ENCODE peak calls at places on chromosomes 16 and 17, in seven cellular contexts. E is neuronal stem cell; Q is HT1080; B is activated CD4-positive, alpha-beta T cell treated with anti-CD3 and anti-CD28 coated beads for 48 hours; V is cardiac fibroblast; U is GM23338; I is mesothelial cell of epicardium. L is an unnamed sample.

GRCh38 chr17:72369366-72369765 is 248.5 kb downstream of the SOX9 start:
- DNase-seq in E (no peak), Q (no peak), B (no peak), V (no peak), U (no peak), I (no peak), L (no peak)

GRCh38 chr16:54647731-54648221 is 282.9 kb upstream of the IRX5 start:
- DNase-seq in E (no peak), Q (no peak), B (no peak), V (peak), U (no peak), I (no peak), L (no peak)

GRCh38 chr16:70271696-70272095 is 17.6 kb downstream of the AARS1 start:
- DNase-seq in E (no peak), Q (no peak), B (no peak), V (no peak), U (no peak), I (no peak), L (peak)

GRCh38 chr17:61073799-61074513 is 325.7 kb upstream of the TBX2 start:
- DNase-seq in E (no peak), Q (no peak), B (no peak), V (no peak), U (no peak), I (no peak), L (no peak)

GRCh38 chr16:85401917-85402766 is 211.0 kb upstream of the GSE1 start:
- DNase-seq in E (no peak), Q (no peak), B (peak), V (no peak), U (no peak), I (peak), L (peak)

GRCh38 chr16:2236362-2237075 is at the start of gene DNASE1L2:
- DNase-seq in E (peak), Q (no peak), B (no peak), V (no peak), U (peak), I (no peak), L (peak)

GRCh38 chr17:77897741-77898301 is 60.7 kb upstream of the TNRC6C start:
- DNase-seq in E (no peak), Q (no peak), B (no peak), V (no peak), U (no peak), I (no peak), L (no peak)

GRCh38 chr16:66996324-66996982 is 8.1 kb downstream of the CES4A start:
- DNase-seq in E (no peak), Q (peak), B (no peak), V (peak), U (no peak), I (no peak), L (peak)

GRCh38 chr17:58285422-58285810 is 4.7 kb upstream of the MPO start:
- DNase-seq in E (no peak), Q (no peak), B (no peak), V (peak), U (no peak), I (no peak), L (no peak)

GRCh38 chr17:57608369-57609124 is 136.6 kb downstream of the CCDC182 start:
- DNase-seq in E (no peak), Q (no peak), B (no peak), V (no peak), U (no peak), I (no peak), L (no peak)

GRCh38 chr17:3888343-3889171 is 4.3 kb downstream of the CAMKK1 start:
- DNase-seq in E (no peak), Q (peak), B (no peak), V (peak), U (peak), I (no peak), L (peak)

GRCh38 chr16:82987767-82988166 is 361.0 kb downstream of the CDH13 start:
- DNase-seq in E (no peak), Q (peak), B (no peak), V (peak), U (no peak), I (no peak), L (no peak)

GRCh38 chr16:86299882-86300490 is 210.3 kb upstream of the FOXF1 start:
- DNase-seq in E (no peak), Q (no peak), B (no peak), V (no peak), U (no peak), I (no peak), L (no peak)

GRCh38 chr16:6125483-6126259 is 1028.1 kb upstream of the EEF2KMT start:
- DNase-seq in E (no peak), Q (peak), B (no peak), V (no peak), U (no peak), I (no peak), L (no peak)

GRCh38 chr17:5793157-5793556 is 208.8 kb upstream of the NLRP1 start:
- DNase-seq in E (no peak), Q (no peak), B (no peak), V (no peak), U (no peak), I (no peak), L (no peak)

GRCh38 chr16:7755347-7755746 is 422.7 kb downstream of the RBFOX1 start:
- DNase-seq in E (no peak), Q (no peak), B (no peak), V (no peak), U (no peak), I (no peak), L (no peak)

GRCh38 chr17:44069974-44070454 is 521 bp upstream of the G6PC3 start:
- DNase-seq in E (no peak), Q (peak), B (peak), V (peak), U (peak), I (no peak), L (peak)

GRCh38 chr17:44775838-44776621 is 17.2 kb downstream of the ADAM11 start:
- DNase-seq in E (no peak), Q (no peak), B (peak), V (no peak), U (no peak), I (no peak), L (peak)

GRCh38 chr17:42428141-42428944 is 5.3 kb upstream of the CAVIN1 start:
- DNase-seq in E (peak), Q (peak), B (peak), V (peak), U (peak), I (no peak), L (no peak)

GRCh38 chr17:58308173-58308984 is 20.2 kb downstream of the TSPOAP1 start:
- DNase-seq in E (no peak), Q (no peak), B (no peak), V (no peak), U (peak), I (no peak), L (peak)

GRCh38 chr17:703081-703875 is 11.4 kb downstream of the VPS53 start:
- DNase-seq in E (no peak), Q (no peak), B (no peak), V (no peak), U (no peak), I (no peak), L (no peak)

GRCh38 chr17:19718613-19719364 is 2.4 kb upstream of the SLC47A2 start:
- DNase-seq in E (no peak), Q (peak), B (no peak), V (no peak), U (peak), I (no peak), L (peak)

GRCh38 chr16:79278506-79278905 is 322.0 kb downstream of the MAF start:
- DNase-seq in E (no peak), Q (no peak), B (peak), V (no peak), U (no peak), I (no peak), L (no peak)

GRCh38 chr17:5355416-5356129 is 63.9 kb downstream of the NUP88 start:
- DNase-seq in E (no peak), Q (no peak), B (no peak), V (peak), U (no peak), I (no peak), L (no peak)

GRCh38 chr17:3922765-3923164 is 6.5 kb upstream of the P2RX1 start:
- DNase-seq in E (no peak), Q (no peak), B (no peak), V (no peak), U (no peak), I (no peak), L (no peak)

GRCh38 chr16:5581963-5582362 is 484.4 kb upstream of the EEF2KMT start:
- DNase-seq in E (no peak), Q (no peak), B (no peak), V (no peak), U (no peak), I (no peak), L (no peak)

GRCh38 chr17:29368926-29369325 is 21.2 kb upstream of the TAOK1 start:
- DNase-seq in E (peak), Q (no peak), B (no peak), V (peak), U (peak), I (no peak), L (no peak)